ENCODE peak calls at places on chromosomes 4 and X, in four cellular contexts. V is RWPE1, R is A673, B is right cardiac atrium. A is an unnamed sample.

GRCh38 chr4:71550220-71551190 is 211.7 kb downstream of the SLC4A4 start:
- DNase-seq in V (no peak), R (no peak), B (no peak), A (no peak)

GRCh38 chr4:96776922-96777510 is 937.1 kb downstream of the PDHA2 start:
- DNase-seq in V (no peak), R (no peak), B (no peak), A (no peak)

GRCh38 chr4:40121515-40121914 is 64.9 kb downstream of the N4BP2 start:
- DNase-seq in V (peak; percentile 69), R (peak; percentile 82), B (no peak), A (no peak)

GRCh38 chrX:109537324-109537665 is 651 bp downstream of the NXT2 start:
- DNase-seq in V (peak; percentile 29), R (no peak), B (no peak), A (no peak)

GRCh38 chr4:163070023-163070422 is 96.7 kb downstream of the NAF1 start:
- DNase-seq in V (no peak), R (no peak), B (no peak), A (no peak)

GRCh38 chr4:188121530-188121929 is 12.1 kb upstream of the TRIML2 start:
- DNase-seq in V (no peak), R (no peak), B (no peak), A (no peak)

GRCh38 chr4:179110356-179110755 is 1668.1 kb upstream of the AGA start:
- DNase-seq in V (peak; percentile 27), R (peak; percentile 2), B (no peak), A (peak; percentile 71)

GRCh38 chr4:53141308-53141707 is 224.6 kb downstream of the SCFD2 start:
- DNase-seq in V (no peak), R (no peak), B (no peak), A (no peak)

GRCh38 chr4:153637201-153637600 is 46.9 kb upstream of the TLR2 start:
- DNase-seq in V (no peak), R (no peak), B (no peak), A (no peak)

GRCh38 chrX:22800360-22800759 is 199.4 kb upstream of the DDX53 start:
- DNase-seq in V (peak; percentile 25), R (peak; percentile 70), B (peak; percentile 43), A (no peak)

GRCh38 chr4:26321326-26322276 is 787 bp downstream of the RBPJ start:
- DNase-seq in V (peak; percentile 18), R (peak; percentile 45), B (peak; percentile 64), A (no peak)

GRCh38 chr4:176277162-176277904 is 8.3 kb upstream of the ASB5 start:
- DNase-seq in V (peak; percentile 75), R (peak; percentile 64), B (peak; percentile 66), A (no peak)

GRCh38 chr4:173436149-173436579 is 37.2 kb upstream of the SCRG1 start:
- DNase-seq in V (no peak), R (peak; percentile 15), B (no peak), A (no peak)

GRCh38 chr4:85932371-85933305 is 427.2 kb downstream of the MAPK10 start:
- DNase-seq in V (no peak), R (peak; percentile 4), B (no peak), A (no peak)

GRCh38 chr4:22500831-22501714 is 14.8 kb downstream of the ADGRA3 start:
- DNase-seq in V (peak; percentile 86), R (no peak), B (no peak), A (no peak)

GRCh38 chr4:165631912-165632311 is 241.1 kb upstream of the TLL1 start:
- DNase-seq in V (no peak), R (no peak), B (no peak), A (no peak)

GRCh38 chr4:152735302-152735917 is 44.1 kb downstream of the TIGD4 start:
- DNase-seq in V (peak; percentile 42), R (peak; percentile 58), B (no peak), A (no peak)

GRCh38 chrX:42246814-42247213 is 323.5 kb upstream of the CASK start:
- DNase-seq in V (no peak), R (no peak), B (no peak), A (no peak)

GRCh38 chrX:41734530-41734929 is 10.5 kb downstream of the GPR82 start:
- DNase-seq in V (peak; percentile 1), R (peak; percentile 65), B (no peak), A (no peak)

GRCh38 chr4:3615386-3616286 is 83.4 kb upstream of the LRPAP1 start:
- DNase-seq in V (no peak), R (no peak), B (no peak), A (no peak)

GRCh38 chr4:148030486-148030885 is 298.6 kb downstream of the ARHGAP10 start:
- DNase-seq in V (no peak), R (no peak), B (no peak), A (no peak)

GRCh38 chrX:54223581-54223980 is 40.5 kb upstream of the FAM120C start:
- DNase-seq in V (no peak), R (peak; percentile 2), B (no peak), A (no peak)

GRCh38 chr4:97759785-97760184 is 383.5 kb downstream of the STPG2 start:
- DNase-seq in V (no peak), R (no peak), B (no peak), A (no peak)

GRCh38 chr4:127482049-127482448 is 150.7 kb upstream of the INTU start:
- DNase-seq in V (no peak), R (no peak), B (no peak), A (no peak)

GRCh38 chrX:107551546-107551945 is 76.8 kb upstream of the PRPS1 start:
- DNase-seq in V (no peak), R (no peak), B (no peak), A (no peak)

GRCh38 chr4:23333946-23334878 is 555.6 kb downstream of the PPARGC1A start:
- DNase-seq in V (peak; percentile 45), R (peak; percentile 19), B (no peak), A (no peak)

GRCh38 chr4:10664408-10664807 is 20.2 kb downstream of the CLNK start:
- DNase-seq in V (peak; percentile 21), R (no peak), B (peak; percentile 44), A (no peak)

GRCh38 chr4:128357286-128357685 is 69.7 kb upstream of the PGRMC2 start:
- DNase-seq in V (no peak), R (no peak), B (no peak), A (no peak)

GRCh38 chrX:53716328-53717088 is 30.0 kb upstream of the HUWE1 start:
- DNase-seq in V (no peak), R (no peak), B (no peak), A (no peak)

GRCh38 chr4:48315728-48316630 is 25.4 kb upstream of the SLAIN2 start:
- DNase-seq in V (peak; percentile 58), R (peak; percentile 84), B (no peak), A (no peak)

GRCh38 chr4:53477038-53477565 is 99.7 kb downstream of the FIP1L1 start:
- DNase-seq in V (peak; percentile 60), R (no peak), B (no peak), A (no peak)

GRCh38 chrX:118522230-118522926 is 26.8 kb downstream of the DOCK11 start:
- DNase-seq in V (no peak), R (no peak), B (no peak), A (no peak)

GRCh38 chrX:118520858-118521206 is 25.2 kb downstream of the DOCK11 start:
- DNase-seq in V (no peak), R (no peak), B (no peak), A (no peak)

GRCh38 chrX:118521435-118521834 is 25.8 kb downstream of the DOCK11 start:
- DNase-seq in V (no peak), R (no peak), B (no peak), A (no peak)

GRCh38 chrX:118519411-118520205 is 24.0 kb downstream of the DOCK11 start:
- DNase-seq in V (no peak), R (no peak), B (no peak), A (no peak)

GRCh38 chrX:118520206-118520857 is 24.7 kb downstream of the DOCK11 start:
- DNase-seq in V (peak; percentile 78), R (no peak), B (no peak), A (no peak)
- H3K27ac ChIP-seq in V (no peak overlapping the region), R (no peak overlapping the region), B (peak overlapping the region; percentile 27), A (peak overlapping the region; percentile 47)

GRCh38 chr4:61866357-61867030 is 666.4 kb downstream of the ADGRL3 start:
- DNase-seq in V (no peak), R (no peak), B (no peak), A (no peak)
- H3K27ac ChIP-seq in V (no peak overlapping the region), R (no peak overlapping the region), B (no peak overlapping the region), A (no peak overlapping the region)

DNA sequence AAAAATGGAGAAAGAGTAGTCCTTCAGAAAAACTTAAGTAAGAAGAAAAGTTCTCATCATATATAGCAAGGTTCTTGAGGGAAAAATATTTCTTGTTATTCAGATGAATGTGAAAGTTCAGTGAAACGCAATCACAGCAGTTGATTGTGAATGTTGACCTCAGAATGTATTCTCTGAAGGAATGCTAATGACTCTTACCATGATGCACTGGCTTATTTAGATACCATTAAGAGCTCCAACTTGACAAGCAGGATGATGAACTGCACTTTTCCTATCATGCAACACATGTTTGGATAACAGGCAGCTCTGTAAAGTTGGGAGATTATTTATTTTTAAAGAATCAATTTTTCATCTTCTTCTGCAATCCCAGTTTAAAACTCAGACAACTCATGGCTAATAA is 115.5 kb upstream of the MYOZ2 start:
- DNase-seq in V (no peak), R (no peak), B (no peak), A (no peak)
- H3K27ac ChIP-seq in V (no peak overlapping the region), R (no peak overlapping the region), B (no peak overlapping the region), A (no peak overlapping the region)

DNA sequence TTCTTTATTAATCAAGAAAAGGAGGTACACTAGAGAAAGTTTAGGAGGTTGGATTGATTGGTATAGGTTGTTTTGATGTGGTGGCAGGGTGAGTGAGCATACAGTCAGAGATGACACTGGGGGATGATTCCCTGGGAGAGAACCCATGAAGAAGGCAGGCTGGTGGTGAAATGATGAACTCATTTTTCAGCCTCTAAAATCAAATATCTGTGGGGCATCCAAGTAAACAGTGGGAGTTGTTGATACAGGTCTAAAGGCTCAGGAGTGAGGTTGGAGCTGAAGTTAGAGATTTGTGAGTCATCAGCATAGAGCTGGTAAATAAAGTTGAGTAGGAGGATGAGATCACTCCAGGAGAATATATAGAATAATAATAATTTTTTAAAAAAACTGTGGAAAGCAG is 10.0 kb upstream of the AP1S2 start:
- DNase-seq in V (peak; percentile 52), R (no peak), B (no peak), A (no peak)
- H3K27ac ChIP-seq in V (no peak overlapping the region), R (no peak overlapping the region), B (no peak overlapping the region), A (no peak overlapping the region)

DNA sequence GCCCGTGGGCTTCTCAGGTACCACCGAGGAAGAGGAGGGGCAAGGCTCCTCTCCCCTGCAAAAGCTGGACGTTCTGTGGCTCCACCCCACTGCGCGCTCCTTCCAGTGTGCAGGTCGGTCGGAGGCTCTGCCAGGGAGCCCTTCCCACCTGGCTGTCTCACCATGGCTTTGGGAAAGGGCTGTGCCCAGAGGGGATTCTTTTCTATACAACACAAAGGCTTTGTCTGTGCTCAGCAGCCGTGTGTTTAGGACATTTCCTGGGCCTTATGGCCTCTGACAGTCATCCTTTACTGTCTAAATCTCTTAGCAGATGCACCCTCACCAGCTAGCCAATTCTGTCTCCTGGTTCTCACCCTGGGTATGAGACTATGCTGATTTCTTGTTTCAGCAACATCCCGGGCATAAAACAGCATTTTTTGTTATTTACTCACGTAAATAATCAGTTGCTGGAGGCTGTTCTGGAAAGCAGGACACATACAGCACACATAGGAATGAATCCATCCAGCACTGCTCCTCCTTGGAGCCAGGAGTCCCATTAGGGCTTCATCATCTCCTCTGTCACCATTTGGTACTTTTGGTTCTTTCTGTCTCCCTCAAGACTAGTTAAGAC is 20.4 kb upstream of the ATXN3L start:
- DNase-seq in V (no peak), R (no peak), B (no peak), A (no peak)
- H3K27ac ChIP-seq in V (no peak overlapping the region), R (no peak overlapping the region), B (no peak overlapping the region), A (peak overlapping the region; percentile 70)